ENCODE peak calls at places on chromosomes 12 and 14, in ten cellular contexts. W, H, X, Q, L, P, Z, G, R and C are unnamed samples.

GRCh38 chr12:126389215-126389841 is 1324.1 kb downstream of the AACS start:
- DNase-seq in W (no peak), H (no peak), X (no peak), Q (no peak), L (no peak), P (no peak), Z (no peak), G (no peak), R (no peak), C (no peak)

GRCh38 chr12:19288603-19289244 is 150.6 kb upstream of the AEBP2 start:
- DNase-seq in W (no peak), H (no peak), X (peak; percentile 44), Q (peak; percentile 38), L (no peak), P (no peak), Z (no peak), G (no peak), R (no peak), C (no peak)

GRCh38 chr12:96194901-96195844 is 998 bp downstream of the ELK3 start:
- DNase-seq in W (peak; percentile 32), H (peak; percentile 46), X (peak; percentile 91), Q (peak; percentile 71), L (no peak), P (peak; percentile 71), Z (peak; percentile 37), G (peak; percentile 30), R (no peak), C (peak; percentile 53)

GRCh38 chr12:59874781-59875180 is 279.0 kb downstream of the SLC16A7 start:
- DNase-seq in W (no peak), H (no peak), X (peak; percentile 21), Q (no peak), L (no peak), P (no peak), Z (no peak), G (no peak), R (no peak), C (no peak)

GRCh38 chr14:59463773-59464650 is 1.2 kb downstream of the GPR135 start:
- DNase-seq in W (peak; percentile 37), H (no peak), X (no peak), Q (no peak), L (peak; percentile 46), P (peak; percentile 63), Z (no peak), G (peak; percentile 36), R (peak; percentile 24), C (peak; percentile 24)

GRCh38 chr12:24223926-24224325 is 274.5 kb upstream of the SOX5 start:
- DNase-seq in W (no peak), H (no peak), X (no peak), Q (no peak), L (no peak), P (no peak), Z (no peak), G (no peak), R (no peak), C (no peak)

GRCh38 chr12:12210983-12211382 is 55.9 kb downstream of the LRP6 start:
- DNase-seq in W (no peak), H (no peak), X (no peak), Q (no peak), L (no peak), P (no peak), Z (no peak), G (no peak), R (no peak), C (no peak)

GRCh38 chr14:38662781-38663180 is 406.9 kb upstream of the CLEC14A start:
- DNase-seq in W (no peak), H (no peak), X (no peak), Q (no peak), L (no peak), P (no peak), Z (no peak), G (no peak), R (no peak), C (no peak)

GRCh38 chr12:47773062-47773857 is at the start of gene SLC48A1:
- DNase-seq in W (peak; percentile 83), H (peak; percentile 81), X (peak; percentile 46), Q (peak; percentile 92), L (peak; percentile 62), P (peak; percentile 87), Z (peak; percentile 50), G (peak; percentile 80), R (peak; percentile 85), C (peak; percentile 67)

GRCh38 chr12:63150255-63151060 is 543 bp downstream of the AVPR1A start:
- DNase-seq in W (peak; percentile 14), H (peak; percentile 56), X (no peak), Q (no peak), L (peak; percentile 27), P (peak; percentile 70), Z (no peak), G (peak; percentile 67), R (peak; percentile 47), C (no peak)

GRCh38 chr12:98791406-98791805 is 146.3 kb downstream of the APAF1 start:
- DNase-seq in W (no peak), H (no peak), X (no peak), Q (no peak), L (no peak), P (no peak), Z (no peak), G (no peak), R (no peak), C (no peak)

DNA sequence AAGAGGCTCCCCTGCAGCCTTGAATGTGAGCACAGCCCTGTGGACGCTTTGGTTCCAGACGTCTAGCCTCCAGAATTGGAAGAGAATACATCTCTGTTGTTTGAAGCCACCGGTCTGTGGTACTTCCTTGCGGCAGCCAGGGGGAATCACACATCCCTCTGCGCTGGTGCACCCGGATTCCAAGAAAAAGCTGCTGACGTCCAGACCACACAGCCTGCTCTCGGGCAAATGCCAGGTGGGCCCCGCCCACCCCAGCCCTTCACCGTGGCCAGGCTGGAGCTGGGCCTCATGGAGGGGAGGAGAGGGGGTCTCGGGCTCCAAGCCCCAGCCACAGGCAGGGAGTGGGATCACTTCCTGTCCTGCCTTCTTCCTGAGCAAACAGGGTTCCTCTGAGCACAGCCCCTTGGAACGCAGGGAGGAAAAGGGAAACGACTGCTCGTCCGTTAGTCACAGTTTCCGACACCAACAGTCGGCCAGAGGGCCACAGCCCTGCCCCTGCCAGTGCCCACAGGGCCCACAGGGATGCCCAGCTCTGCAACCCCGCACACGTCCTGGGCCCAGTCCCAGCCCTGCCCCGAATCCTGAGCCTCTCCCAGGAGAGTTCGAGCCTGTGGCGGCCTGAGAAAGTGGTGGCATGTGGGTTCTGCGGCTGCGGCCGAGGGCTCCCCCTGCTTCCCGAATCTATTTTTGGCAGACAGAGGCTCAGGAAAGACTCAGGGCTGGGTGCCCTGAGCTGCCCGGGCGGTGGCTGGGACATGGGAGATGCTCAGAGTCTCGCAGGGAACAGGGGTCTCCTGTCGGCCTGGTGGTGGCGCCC is 85.3 kb downstream of the RFLNA start:
- DNase-seq in W (peak; percentile 62), H (no peak), X (peak; percentile 89), Q (peak; percentile 73), L (peak; percentile 72), P (peak; percentile 97), Z (no peak), G (no peak), R (peak; percentile 59), C (no peak)
- TF ChIP-seq CTCF in W (peak; percentile 69), H (no peak), X (peak; percentile 62), Q (peak; percentile 11), L (peak; percentile 59), P (peak; percentile 68), Z (no peak), G (no peak), R (peak; percentile 18), C (no peak)

DNA sequence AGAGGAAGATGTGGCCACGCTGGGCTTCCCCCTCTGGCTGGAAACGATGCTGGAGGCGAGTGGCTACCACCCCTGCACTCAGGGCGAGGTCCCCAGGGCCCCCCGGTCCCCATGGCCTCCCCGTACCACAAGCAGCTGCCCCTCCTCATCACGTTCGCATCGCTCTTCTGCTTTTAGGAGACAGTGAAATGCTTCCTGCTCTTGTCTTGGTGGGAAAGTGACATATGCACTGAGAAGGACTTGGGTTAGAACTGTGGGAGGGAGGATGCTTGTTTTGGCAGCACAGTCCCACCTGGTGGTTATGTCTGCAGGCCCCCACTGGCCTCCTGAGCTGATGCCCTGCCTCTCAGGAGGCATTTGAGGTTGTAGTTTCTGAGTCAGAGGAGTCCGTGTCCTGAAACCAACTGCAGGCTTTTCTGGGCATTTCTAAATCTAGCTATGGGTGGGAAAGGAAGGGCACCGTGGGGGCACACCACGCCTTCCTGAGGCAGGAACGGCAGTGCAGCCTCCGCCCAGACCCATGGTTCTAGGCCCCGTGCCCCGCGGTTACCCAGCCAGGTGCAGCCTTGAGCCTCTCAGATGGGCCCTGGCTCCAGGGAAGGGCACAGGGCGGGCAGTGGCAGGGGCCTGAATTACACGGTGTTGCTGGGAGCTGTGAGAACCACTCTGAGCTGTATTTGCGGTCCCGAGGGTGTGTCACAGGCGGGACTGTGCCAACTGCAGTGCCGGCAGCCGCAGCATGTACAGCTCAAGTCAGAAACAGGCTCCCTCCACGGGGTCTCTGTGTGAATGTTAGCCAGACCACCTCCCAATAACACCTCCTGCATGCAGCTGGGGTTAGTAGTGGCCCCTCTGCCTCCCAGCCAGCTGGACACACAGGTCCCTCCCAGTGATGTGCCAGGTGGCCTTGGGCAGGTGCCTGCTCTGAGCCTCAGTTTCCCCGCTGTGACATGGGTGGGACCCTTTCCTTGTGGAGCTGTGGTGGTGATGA is 139.5 kb downstream of the ADGRD1 start:
- DNase-seq in W (peak; percentile 7), H (no peak), X (no peak), Q (no peak), L (peak; percentile 26), P (peak; percentile 61), Z (no peak), G (peak; percentile 4), R (no peak), C (no peak)
- TF ChIP-seq CTCF in W (no peak), H (no peak), X (no peak), Q (no peak), L (no peak), P (no peak), Z (no peak), G (no peak), R (no peak), C (no peak)

DNA sequence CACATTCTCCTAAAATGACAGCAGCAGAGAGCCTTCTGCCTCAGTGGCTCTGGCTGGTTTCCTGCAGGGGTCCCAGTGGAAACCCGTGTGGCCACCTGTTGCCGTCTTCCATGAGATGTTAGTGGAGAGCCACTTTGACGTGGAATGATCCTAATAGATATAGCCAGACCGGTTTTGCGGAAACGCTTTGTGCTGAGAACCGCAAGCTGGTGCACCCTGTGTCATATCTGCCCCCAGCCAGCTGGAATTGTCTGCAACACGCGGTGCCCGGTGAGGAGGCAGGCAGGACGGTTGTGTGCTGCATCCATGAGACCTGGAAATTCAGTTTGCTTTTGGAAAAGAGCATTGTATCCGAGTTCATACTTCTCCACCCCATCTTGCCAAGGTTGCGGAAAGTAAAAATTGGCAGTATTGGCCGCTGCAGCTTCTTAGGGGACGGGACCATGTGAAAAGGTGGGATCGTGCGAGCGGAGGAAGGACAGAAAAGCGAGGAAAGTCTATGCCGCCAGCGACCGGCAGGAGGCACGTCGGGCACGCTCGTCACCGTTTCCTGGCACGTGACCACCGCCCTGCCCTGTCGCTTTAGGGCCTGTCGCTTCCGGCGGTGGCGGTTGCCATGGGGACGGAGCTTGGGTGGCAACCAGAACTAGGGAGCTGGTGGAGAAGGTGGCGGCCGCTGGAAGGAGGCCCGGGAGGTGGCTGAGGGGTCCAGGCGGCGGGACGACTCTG is at the start of gene CFAP251:
- DNase-seq in W (peak; percentile 96), H (peak; percentile 97), X (peak; percentile 58), Q (no peak), L (peak; percentile 94), P (peak; percentile 97), Z (peak; percentile 86), G (peak; percentile 98), R (peak; percentile 80), C (peak; percentile 95)
- TF ChIP-seq CTCF in W (peak; percentile 88), H (peak; percentile 53), X (peak; percentile 55), Q (no peak), L (peak; percentile 93), P (peak; percentile 92), Z (peak; percentile 61), G (peak; percentile 61), R (peak; percentile 64), C (peak; percentile 74)

GRCh38 chr14:21476526-21476924 is 234 bp downstream of the RAB2B start:
- DNase-seq in W (peak; percentile 86), H (peak; percentile 77), X (no peak), Q (peak; percentile 72), L (no peak), P (no peak), Z (no peak), G (peak; percentile 81), R (peak; percentile 78), C (peak; percentile 68)
- TF ChIP-seq CTCF in W (no peak), H (no peak), X (no peak), Q (no peak), L (no peak), P (no peak), Z (no peak), G (no peak), R (no peak), C (no peak)